ENCODE peak calls at places on chromosomes 7 and 10, in four cellular contexts. C is prostate gland, P is HL-60, G is upper lobe of left lung. Y is an unnamed sample.
A peak's percentile ranks its signal among the peaks of the same experiment; 100 is the strongest.

GRCh38 chr10:71748671-71749191 is 24.6 kb downstream of the VSIR start:
- DNase-seq in C (no peak), P (peak; percentile 98), G (peak; percentile 91), Y (no peak)

GRCh38 chr10:98268694-98269386 is 846 bp upstream of the LOXL4 start:
- DNase-seq in C (no peak), P (no peak), G (no peak), Y (no peak)

GRCh38 chr10:79350407-79351154 is 3.3 kb downstream of the PPIF start:
- DNase-seq in C (no peak), P (no peak), G (no peak), Y (no peak)

GRCh38 chr7:1544178-1544895 is 11.7 kb downstream of the TMEM184A start:
- DNase-seq in C (no peak), P (no peak), G (peak; percentile 79), Y (no peak)

GRCh38 chr7:68417659-68418058 is 1180.6 kb upstream of the AUTS2 start:
- DNase-seq in C (no peak), P (no peak), G (no peak), Y (no peak)

GRCh38 chr7:15720849-15721471 is 34.5 kb upstream of the MEOX2 start:
- DNase-seq in C (no peak), P (peak; percentile 26), G (no peak), Y (peak; percentile 44)

GRCh38 chr10:35041502-35041879 is 48.6 kb downstream of the CUL2 start:
- DNase-seq in C (no peak), P (no peak), G (no peak), Y (no peak)

GRCh38 chr7:126783613-126784012 is 469.1 kb downstream of the GRM8 start:
- DNase-seq in C (no peak), P (no peak), G (no peak), Y (no peak)

GRCh38 chr10:111650088-111650487 is 533.5 kb downstream of the GPAM start:
- DNase-seq in C (no peak), P (no peak), G (no peak), Y (no peak)

GRCh38 chr10:119655566-119656001 is 4.4 kb downstream of the BAG3 start:
- DNase-seq in C (peak; percentile 44), P (no peak), G (no peak), Y (no peak)

GRCh38 chr7:132381742-132382472 is 194.4 kb downstream of the PLXNA4 start:
- DNase-seq in C (no peak), P (no peak), G (peak; percentile 15), Y (no peak)

GRCh38 chr10:93963434-93963833 is 30.3 kb upstream of the PLCE1 start:
- DNase-seq in C (no peak), P (no peak), G (no peak), Y (no peak)

DNA sequence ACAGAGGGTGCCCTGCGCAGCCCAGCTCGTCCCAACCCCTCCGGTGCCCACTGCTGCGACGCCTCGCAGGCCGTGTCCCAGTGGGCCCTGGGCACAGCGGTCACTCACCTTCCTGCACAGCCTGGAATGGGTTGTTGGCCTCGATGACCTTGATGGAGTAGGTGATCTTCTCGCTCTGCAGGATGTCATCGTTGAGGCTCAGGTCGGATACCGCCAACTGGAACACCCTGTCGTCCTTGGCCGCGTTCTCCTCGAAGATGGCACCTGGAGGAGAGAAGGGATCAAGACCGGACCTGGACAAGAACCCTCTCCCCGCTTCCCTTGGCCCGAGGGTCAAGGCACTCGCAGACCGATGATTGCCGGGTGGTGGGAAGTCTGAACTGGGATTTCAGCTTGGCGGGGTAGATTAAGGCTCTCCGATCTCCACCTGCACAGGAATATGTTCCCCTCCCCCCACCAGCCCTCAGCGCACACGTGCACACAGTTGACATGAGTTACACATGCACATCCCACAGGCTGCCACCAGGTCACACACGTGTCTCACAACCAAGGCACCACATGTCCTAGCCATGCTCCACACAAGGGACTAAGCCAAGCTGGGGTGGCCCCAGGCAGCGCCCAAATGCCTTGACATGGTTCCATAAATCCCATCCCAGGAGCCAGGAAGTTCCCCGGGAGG is 2.6 kb downstream of the GRID1 start:
- DNase-seq in C (no peak), P (no peak), G (no peak), Y (no peak)
- H3K4me3 ChIP-seq in C (peak overlapping the region; percentile 23), P (no peak overlapping the region), G (no peak overlapping the region), Y (no peak overlapping the region)

DNA sequence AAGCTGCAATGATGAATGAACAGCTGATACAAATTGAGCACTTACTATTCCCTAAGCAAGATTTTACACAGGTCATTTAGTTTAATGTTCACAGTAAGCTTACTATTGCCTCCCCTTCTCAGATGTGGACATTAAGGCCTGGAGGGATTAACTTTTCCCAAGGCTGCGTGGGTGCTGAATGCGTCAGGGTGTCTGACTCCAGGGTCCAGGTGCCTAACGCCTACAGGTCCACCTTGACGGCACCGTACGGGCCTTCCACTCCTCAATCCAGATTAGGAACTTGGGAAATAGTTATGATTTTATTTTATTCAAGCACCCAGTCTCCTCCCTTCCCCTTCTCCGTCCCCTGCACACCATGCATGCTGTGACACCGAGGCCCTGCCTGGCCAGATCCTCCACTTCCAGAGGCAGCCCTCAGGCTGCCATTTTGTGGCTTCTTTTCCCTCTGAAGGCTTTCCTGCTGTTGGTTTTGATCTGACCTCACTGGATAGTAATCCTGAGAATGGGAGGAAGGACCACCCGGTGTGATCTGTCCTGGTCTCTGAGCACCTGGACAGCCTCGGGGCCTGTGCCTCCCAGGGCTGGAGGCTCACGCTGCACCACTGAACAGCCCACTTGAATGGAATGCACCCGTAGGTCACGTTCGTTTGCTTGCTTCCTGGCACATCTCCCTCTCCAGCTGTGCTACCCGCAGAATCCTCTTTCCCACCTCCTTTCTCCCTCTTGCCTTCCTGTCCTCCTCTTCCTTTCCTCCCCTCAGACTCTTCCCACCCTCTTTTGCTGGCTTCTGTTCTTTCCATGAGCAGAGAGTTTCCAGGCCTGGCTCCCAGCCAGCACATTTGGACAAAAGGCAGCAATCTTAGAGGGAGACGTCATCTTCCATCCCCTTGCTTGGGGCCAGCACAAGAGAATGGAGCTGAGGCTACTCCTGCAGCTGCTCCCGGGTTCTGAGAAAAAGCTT is 14.4 kb downstream of the DENND2A start:
- DNase-seq in C (no peak), P (no peak), G (peak; percentile 46), Y (peak; percentile 5)
- TF ChIP-seq POLR2AphosphoS5 in C (no peak), P (no peak), G (no peak), Y (no peak)

DNA sequence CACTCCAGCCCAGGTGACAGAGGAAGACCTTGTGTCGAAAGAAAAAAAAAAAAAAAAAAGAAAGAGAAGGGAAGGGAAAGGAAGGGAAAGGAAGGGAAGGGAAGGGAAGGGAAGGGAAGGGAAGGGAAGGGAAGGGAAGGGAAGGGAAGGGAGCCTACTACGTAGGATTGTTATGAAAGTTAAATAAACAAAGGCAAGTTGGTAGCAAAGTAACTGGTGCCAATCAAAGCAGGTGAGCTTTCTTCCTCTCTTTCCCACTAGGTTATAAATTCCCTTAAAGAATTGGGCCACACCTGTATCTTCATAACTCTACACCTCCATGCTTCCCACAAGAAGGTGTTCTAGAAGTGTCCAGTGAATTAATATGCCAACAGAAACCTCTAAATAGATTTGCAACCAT is 96.3 kb upstream of the AFAP1L2 start:
- DNase-seq in C (no peak), P (no peak), G (no peak), Y (no peak)
- H3K27ac ChIP-seq in C (peak overlapping the region; percentile 2), P (no peak overlapping the region), G (no peak overlapping the region), Y (no peak overlapping the region)

GRCh38 chr10:15083674-15084501 is 4.7 kb downstream of the ACBD7 start:
- DNase-seq in C (no peak), P (no peak), G (no peak), Y (no peak)
- H3K4me3 ChIP-seq in C (peak overlapping the region; percentile 25), P (no peak overlapping the region), G (no peak overlapping the region), Y (peak overlapping the region; percentile 51)

GRCh38 chr10:50545846-50546245 is 77.9 kb downstream of the SGMS1 start:
- DNase-seq in C (no peak), P (no peak), G (no peak), Y (no peak)
- TF ChIP-seq POLR2AphosphoS5 in C (no peak), P (no peak), G (no peak), Y (no peak)

DNA sequence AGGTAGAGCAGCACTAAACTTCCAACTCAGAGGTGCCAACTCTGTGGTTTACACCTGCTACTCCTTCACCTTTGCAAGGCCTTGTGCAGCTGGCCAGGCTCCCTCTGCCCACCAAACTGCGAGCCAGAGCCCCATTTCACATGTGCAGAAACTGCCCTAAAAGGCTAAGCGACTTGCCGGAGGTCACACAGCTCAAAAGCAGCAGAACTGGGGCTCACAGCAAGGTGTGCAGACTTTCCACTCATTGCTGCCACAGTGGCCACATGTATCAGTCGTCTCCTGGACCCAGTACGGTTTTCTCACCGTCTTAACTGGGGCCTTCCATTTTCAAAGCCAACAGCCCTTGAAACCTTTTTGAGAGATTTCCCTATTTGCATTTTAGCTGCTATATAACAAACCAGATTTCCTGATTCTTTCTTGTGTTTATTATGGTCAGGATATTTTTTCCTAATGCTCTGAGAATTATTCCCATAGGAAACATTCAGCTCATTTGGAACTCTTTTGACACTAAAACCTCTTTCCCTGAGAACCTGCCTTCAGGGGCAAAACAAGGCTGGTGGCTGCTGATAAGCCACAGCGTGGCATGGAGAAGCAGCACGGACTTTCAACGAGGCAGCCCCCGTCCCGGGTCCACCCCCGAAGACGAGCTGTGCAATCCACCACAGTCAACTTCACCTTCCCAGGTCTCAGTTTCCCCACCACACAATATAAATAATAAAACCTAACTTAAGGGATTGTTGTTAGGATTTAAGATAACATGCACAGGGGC is 29.9 kb downstream of the SORBS1 start:
- DNase-seq in C (no peak), P (no peak), G (peak; percentile 36), Y (no peak)
- H3K27ac ChIP-seq in C (peak overlapping the region; percentile 69), P (no peak overlapping the region), G (no peak overlapping the region), Y (no peak overlapping the region)

GRCh38 chr10:124741922-124742417 is 2.2 kb downstream of the FAM53B start:
- DNase-seq in C (no peak), P (no peak), G (no peak), Y (no peak)
- H3K4me3 ChIP-seq in C (no peak overlapping the region), P (peak overlapping the region; percentile 77), G (no peak overlapping the region), Y (peak overlapping the region; percentile 79)

DNA sequence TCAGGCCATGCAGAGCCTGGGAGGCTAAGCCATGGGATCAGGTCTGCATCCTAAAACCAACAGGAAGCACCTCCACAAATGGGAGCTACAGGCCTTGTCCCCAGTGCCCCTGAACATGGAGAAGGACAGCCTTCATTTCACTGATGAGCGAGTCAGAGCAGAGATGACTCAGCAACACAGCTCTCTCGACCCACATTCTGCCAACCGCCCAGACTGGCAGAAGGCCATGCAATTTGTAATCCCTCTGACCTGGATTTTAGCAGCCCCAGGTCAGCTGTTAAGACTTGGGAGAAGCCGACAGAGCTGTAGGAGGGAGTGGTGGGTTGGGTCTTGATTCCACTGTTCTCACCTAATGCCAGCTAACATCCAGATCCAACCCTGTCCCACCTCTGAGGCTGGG is 25.5 kb downstream of the VOPP1 start:
- DNase-seq in C (peak; percentile 42), P (peak; percentile 68), G (no peak), Y (no peak)
- TF ChIP-seq POLR2AphosphoS5 in C (no peak), P (no peak), G (no peak), Y (no peak)

GRCh38 chr7:90645784-90646183 is 49.7 kb downstream of the CDK14 start:
- DNase-seq in C (no peak), P (no peak), G (no peak), Y (no peak)
- H3K27ac ChIP-seq in C (no peak overlapping the region), P (no peak overlapping the region), G (no peak overlapping the region), Y (no peak overlapping the region)

GRCh38 chr7:50335795-50336754 is 31.6 kb downstream of the IKZF1 start:
- DNase-seq in C (no peak), P (peak; percentile 95), G (peak; percentile 85), Y (no peak)
- H3K4me3 ChIP-seq in C (no peak overlapping the region), P (no peak overlapping the region), G (no peak overlapping the region), Y (no peak overlapping the region)